ENCODE peak calls at places on chromosomes 12 and 14, in eight cellular contexts. O, F, H, N, X, V, Q and T are unnamed samples. For H3K4me1, the result is how much of the 10 kb centered on the place peaks cover.

GRCh38 chr12:75447695-75448393 is 32.7 kb upstream of the GLIPR1 start:
- DNase-seq in O (no peak), F (no peak), H (no peak), N (no peak), X (no peak), V (no peak), Q (no peak), T (no peak)

GRCh38 chr12:6662602-6662905 is 365 bp downstream of the ING4 start:
- DNase-seq in O (no peak), F (no peak), H (no peak), N (no peak), X (no peak), V (no peak), Q (no peak), T (no peak)

GRCh38 chr12:115405471-115405860 is 721.5 kb upstream of the TBX3 start:
- DNase-seq in O (no peak), F (no peak), H (no peak), N (no peak), X (no peak), V (no peak), Q (no peak), T (no peak)

GRCh38 chr12:49489154-49489553 is 49.7 kb upstream of the KCNH3 start:
- DNase-seq in O (no peak), F (no peak), H (no peak), N (no peak), X (no peak), V (no peak), Q (no peak), T (no peak)

GRCh38 chr12:94704452-94704871 is 54.1 kb upstream of the TMCC3 start:
- DNase-seq in O (peak), F (peak), H (no peak), N (no peak), X (peak), V (no peak), Q (no peak), T (peak)

GRCh38 chr14:84750763-84751554 is 779.0 kb upstream of the FLRT2 start:
- DNase-seq in O (no peak), F (no peak), H (no peak), N (no peak), X (no peak), V (no peak), Q (no peak), T (no peak)

GRCh38 chr12:42705863-42706262 is 116.3 kb upstream of the PRICKLE1 start:
- DNase-seq in O (no peak), F (peak), H (no peak), N (peak), X (no peak), V (peak), Q (peak), T (peak)

GRCh38 chr14:99579903-99580570 is 24.0 kb downstream of the CCDC85C start:
- DNase-seq in O (peak), F (no peak), H (no peak), N (no peak), X (peak), V (no peak), Q (no peak), T (peak)

GRCh38 chr14:71206766-71207371 is 299.6 kb downstream of the PCNX1 start:
- DNase-seq in O (no peak), F (peak), H (no peak), N (no peak), X (peak), V (no peak), Q (peak), T (peak)

GRCh38 chr14:100263141-100263540 is 24.2 kb downstream of the YY1 start:
- DNase-seq in O (no peak), F (no peak), H (no peak), N (no peak), X (no peak), V (no peak), Q (no peak), T (no peak)

GRCh38 chr12:18581232-18581962 is 156.4 kb downstream of the PLCZ1 start:
- DNase-seq in O (no peak), F (no peak), H (no peak), N (no peak), X (no peak), V (no peak), Q (no peak), T (no peak)

GRCh38 chr14:99581371-99581770 is 22.6 kb downstream of the CCDC85C start:
- DNase-seq in O (no peak), F (no peak), H (no peak), N (no peak), X (no peak), V (no peak), Q (no peak), T (no peak)

GRCh38 chr12:111242190-111242589 is 126.7 kb downstream of the PHETA1 start:
- DNase-seq in O (no peak), F (no peak), H (no peak), N (no peak), X (no peak), V (no peak), Q (no peak), T (no peak)

GRCh38 chr12:16350682-16351081 is 3.2 kb downstream of the MGST1 start:
- DNase-seq in O (peak), F (peak), H (peak), N (peak), X (peak), V (no peak), Q (no peak), T (peak)

GRCh38 chr12:78580296-78580695 is 284.3 kb upstream of the SYT1 start:
- DNase-seq in O (no peak), F (no peak), H (no peak), N (no peak), X (no peak), V (no peak), Q (no peak), T (no peak)

GRCh38 chr12:11648514-11649412 is 711 bp upstream of the ETV6 start:
- DNase-seq in O (peak), F (peak), H (peak), N (peak), X (peak), V (peak), Q (peak), T (peak)

GRCh38 chr12:13002301-13003097 is 2.4 kb upstream of the HEBP1 start:
- DNase-seq in O (peak), F (no peak), H (no peak), N (no peak), X (no peak), V (no peak), Q (no peak), T (no peak)

GRCh38 chr12:112837629-112838191 is 46.2 kb downstream of the RPH3A start:
- DNase-seq in O (no peak), F (no peak), H (no peak), N (no peak), X (peak), V (no peak), Q (no peak), T (no peak)

GRCh38 chr14:67514203-67514607 is 18.9 kb upstream of the PLEKHH1 start:
- DNase-seq in O (peak), F (peak), H (no peak), N (no peak), X (no peak), V (peak), Q (no peak), T (peak)
- H3K4me3 ChIP-seq in O (peak), F (peak), H (peak), N (peak), X (peak), V (peak), Q (peak), T (no peak)

DNA sequence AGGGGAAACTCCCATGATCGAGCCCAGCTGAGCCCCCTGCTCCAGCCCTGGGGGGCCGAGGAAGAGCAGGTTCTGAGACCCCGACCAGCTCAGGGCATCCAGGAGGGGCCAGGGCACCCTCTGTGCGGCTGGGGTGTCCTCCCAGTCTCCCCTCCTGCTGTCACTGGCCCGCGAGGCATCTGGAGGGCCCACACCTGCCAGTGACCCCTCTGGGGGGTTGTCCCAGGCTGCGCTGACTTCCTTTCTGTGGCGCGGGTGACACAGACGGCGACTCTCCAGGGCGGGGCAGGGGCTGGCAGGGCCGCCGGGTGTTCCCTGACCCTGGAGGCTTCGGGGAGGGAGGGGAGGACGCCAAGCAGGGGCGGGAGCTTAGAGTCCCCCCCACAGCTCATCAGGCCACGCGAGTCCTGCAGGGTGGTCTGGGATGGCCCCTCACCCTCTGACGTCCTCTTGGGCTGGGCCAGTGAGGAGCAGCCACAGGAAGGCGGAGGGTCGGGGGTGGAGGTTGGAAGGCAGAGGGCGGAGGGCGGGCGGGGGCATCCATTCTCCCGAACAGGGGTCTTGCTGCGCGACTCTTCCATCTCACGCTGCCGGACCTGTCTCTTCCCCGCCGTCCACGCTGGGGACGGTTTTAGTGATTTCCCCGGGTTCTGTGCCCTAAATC is 38.6 kb upstream of the FBRSL1 start:
- DNase-seq in O (no peak), F (no peak), H (no peak), N (no peak), X (no peak), V (no peak), Q (no peak), T (no peak)
- H3K4me1 ChIP-seq in O (under half), F (under half), H (under half), N (under half), X (under half), V (under half), Q (under half), T (under half)

DNA sequence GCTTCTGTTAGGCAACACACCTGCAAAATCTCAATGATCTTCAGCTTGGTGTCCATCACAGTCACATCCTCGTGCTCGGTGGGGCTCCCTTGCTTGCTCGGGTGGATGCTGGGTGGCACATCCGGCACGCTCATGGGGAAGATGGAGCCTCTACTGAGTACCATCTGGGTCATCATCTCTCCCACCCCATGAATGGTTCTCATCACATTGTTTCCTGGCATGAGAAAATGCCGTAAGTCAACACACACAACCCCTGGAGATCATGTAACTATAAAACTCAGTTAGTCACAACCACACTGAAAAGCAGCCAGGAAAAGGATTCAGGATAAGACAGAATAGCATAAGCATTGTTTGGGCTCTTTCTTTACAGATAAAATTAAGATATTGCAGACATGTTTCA is 201.1 kb downstream of the ITPR2 start:
- DNase-seq in O (no peak), F (no peak), H (no peak), N (no peak), X (no peak), V (no peak), Q (no peak), T (no peak)
- TF ChIP-seq POLR2A in O (no peak), F (no peak), H (no peak), N (no peak), X (no peak), V (no peak), Q (no peak), T (no peak)

GRCh38 chr12:108854453-108855283 is 2.7 kb downstream of the SSH1 start:
- DNase-seq in O (peak), F (peak), H (no peak), N (peak), X (peak), V (peak), Q (peak), T (no peak)

GRCh38 chr12:108850854-108851573 is 6.4 kb downstream of the SSH1 start:
- DNase-seq in O (no peak), F (no peak), H (no peak), N (no peak), X (peak), V (no peak), Q (peak), T (no peak)

GRCh38 chr12:108853426-108853825 is 4.0 kb downstream of the SSH1 start:
- DNase-seq in O (no peak), F (no peak), H (no peak), N (no peak), X (no peak), V (no peak), Q (no peak), T (no peak)

GRCh38 chr12:108854055-108854452 is 3.3 kb downstream of the SSH1 start:
- DNase-seq in O (peak), F (peak), H (no peak), N (peak), X (peak), V (peak), Q (no peak), T (no peak)

DNA sequence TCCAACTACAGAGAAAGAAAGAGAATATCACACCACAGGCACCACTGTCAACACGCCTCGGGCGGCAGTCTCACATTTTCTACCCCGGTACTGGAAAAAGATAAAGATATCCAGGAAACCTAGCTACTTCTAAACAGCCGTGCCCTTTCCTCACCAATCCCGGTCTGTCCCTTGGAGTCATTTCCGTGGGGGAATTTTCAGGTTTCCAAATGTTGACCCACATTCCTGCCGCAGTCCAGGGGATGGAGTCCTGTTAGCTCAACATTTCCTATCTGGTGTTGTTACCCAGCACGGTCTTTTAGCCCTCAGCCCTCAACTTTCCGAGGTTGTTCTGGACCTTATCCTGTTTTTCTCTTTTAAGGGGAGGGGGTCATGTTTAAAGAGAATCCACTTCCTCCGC is 4.7 kb downstream of the SSH1 start:
- DNase-seq in O (peak), F (no peak), H (no peak), N (no peak), X (peak), V (no peak), Q (no peak), T (no peak)
- H3K4me3 ChIP-seq in O (no peak), F (no peak), H (no peak), N (peak), X (peak), V (no peak), Q (peak), T (no peak)